ENCODE peak calls at places on chromosomes 3 and 15, in ten cellular contexts. P, U, M, R, B, W, X, V, S and Z are unnamed samples.

GRCh38 chr15:66948294-66948693 is 117.1 kb upstream of the SMAD3 start:
- DNase-seq in M (no peak), P (peak; percentile 62), V (peak; percentile 51), W (no peak), S (no peak), B (peak; percentile 32), U (peak; percentile 41), R (no peak), X (peak; percentile 68), Z (peak; percentile 46)

GRCh38 chr3:22506871-22507270 is 696.3 kb upstream of the UBE2E2 start:
- DNase-seq in X (no peak), B (no peak), M (no peak), R (no peak), S (no peak), W (no peak), P (no peak), V (no peak), U (no peak), Z (peak; percentile 11)

GRCh38 chr3:153373571-153373970 is 211.5 kb downstream of the RAP2B start:
- DNase-seq in R (no peak), S (peak; percentile 73), M (no peak), P (no peak), B (no peak), U (peak; percentile 24), X (peak; percentile 52), V (no peak), W (no peak), Z (peak; percentile 18)

GRCh38 chr3:49351521-49352011 is 6.6 kb downstream of the GPX1 start:
- DNase-seq in P (peak; percentile 89), U (peak; percentile 96), S (peak; percentile 77), V (peak; percentile 84), B (no peak), X (peak; percentile 86), M (no peak), W (no peak), R (peak; percentile 66), Z (peak; percentile 87)

GRCh38 chr3:98903099-98903498 is 1.6 kb upstream of the DCBLD2 start:
- DNase-seq in X (no peak), M (no peak), S (no peak), V (no peak), B (no peak), P (no peak), W (no peak), U (peak; percentile 74), R (no peak), Z (no peak)

GRCh38 chr3:189270248-189270832 is 98.6 kb downstream of the TPRG1 start:
- DNase-seq in R (peak; percentile 86), U (peak; percentile 96), V (peak; percentile 80), S (peak; percentile 78), P (peak; percentile 81), X (peak; percentile 76), B (no peak), M (peak; percentile 73), W (peak; percentile 52), Z (peak; percentile 51)

GRCh38 chr15:93826798-93827197 is 404.6 kb upstream of the MCTP2 start:
- DNase-seq in B (no peak), W (no peak), M (no peak), X (no peak), V (no peak), S (no peak), P (no peak), R (no peak), U (peak; percentile 54), Z (no peak)

GRCh38 chr3:95120921-95121320 is 1058.1 kb downstream of the NSUN3 start:
- DNase-seq in U (no peak), S (no peak), X (no peak), M (no peak), B (no peak), W (no peak), P (no peak), V (no peak), R (no peak), Z (no peak)

GRCh38 chr15:32843211-32843907 is 125.6 kb downstream of the GREM1 start:
- DNase-seq in V (no peak), B (no peak), R (peak; percentile 80), U (no peak), W (no peak), X (peak; percentile 79), P (no peak), S (no peak), M (no peak), Z (peak; percentile 62)

GRCh38 chr15:38300395-38300794 is 47.8 kb downstream of the SPRED1 start:
- DNase-seq in P (no peak), B (no peak), U (no peak), M (no peak), W (no peak), V (no peak), S (peak; percentile 43), X (peak; percentile 56), R (no peak), Z (peak; percentile 26)

GRCh38 chr3:50542177-50543034 is 25.1 kb downstream of the C3orf18 start:
- DNase-seq in B (peak; percentile 80), V (peak; percentile 58), P (peak; percentile 41), R (no peak), M (peak; percentile 88), W (peak; percentile 60), U (peak; percentile 62), S (peak; percentile 67), X (peak; percentile 54), Z (peak; percentile 83)

GRCh38 chr15:63509933-63510547 is 5.6 kb downstream of the USP3 start:
- DNase-seq in B (no peak), V (no peak), R (no peak), W (no peak), U (peak; percentile 73), X (peak; percentile 86), M (no peak), P (peak; percentile 57), S (peak; percentile 61), Z (peak; percentile 57)

GRCh38 chr3:3664916-3665315 is 134.3 kb upstream of the LRRN1 start:
- DNase-seq in W (no peak), M (no peak), S (no peak), V (no peak), X (no peak), R (peak; percentile 1), B (no peak), P (no peak), U (peak; percentile 72), Z (no peak)

GRCh38 chr3:169345662-169346331 is 317.7 kb downstream of the MECOM start:
- DNase-seq in M (no peak), U (peak; percentile 51), B (no peak), W (no peak), P (no peak), S (no peak), R (no peak), V (no peak), X (no peak), Z (no peak)
- TF ChIP-seq CTCF in M (no peak), U (peak; percentile 5), B (peak; percentile 22), W (no peak), P (no peak), S (no peak), R (no peak), V (no peak), X (no peak), Z (no peak)

GRCh38 chr15:52765779-52766178 is 24.4 kb downstream of the ONECUT1 start:
- DNase-seq in X (no peak), W (no peak), R (no peak), M (peak; percentile 60), B (no peak), U (no peak), P (peak; percentile 41), V (peak; percentile 49), S (peak; percentile 11), Z (peak; percentile 41)
- TF ChIP-seq CTCF in X (peak; percentile 35), W (peak; percentile 27), R (peak; percentile 28), M (peak; percentile 54), B (no peak), U (peak; percentile 32), P (peak; percentile 70), V (peak; percentile 64), S (peak; percentile 29), Z (peak; percentile 32)

DNA sequence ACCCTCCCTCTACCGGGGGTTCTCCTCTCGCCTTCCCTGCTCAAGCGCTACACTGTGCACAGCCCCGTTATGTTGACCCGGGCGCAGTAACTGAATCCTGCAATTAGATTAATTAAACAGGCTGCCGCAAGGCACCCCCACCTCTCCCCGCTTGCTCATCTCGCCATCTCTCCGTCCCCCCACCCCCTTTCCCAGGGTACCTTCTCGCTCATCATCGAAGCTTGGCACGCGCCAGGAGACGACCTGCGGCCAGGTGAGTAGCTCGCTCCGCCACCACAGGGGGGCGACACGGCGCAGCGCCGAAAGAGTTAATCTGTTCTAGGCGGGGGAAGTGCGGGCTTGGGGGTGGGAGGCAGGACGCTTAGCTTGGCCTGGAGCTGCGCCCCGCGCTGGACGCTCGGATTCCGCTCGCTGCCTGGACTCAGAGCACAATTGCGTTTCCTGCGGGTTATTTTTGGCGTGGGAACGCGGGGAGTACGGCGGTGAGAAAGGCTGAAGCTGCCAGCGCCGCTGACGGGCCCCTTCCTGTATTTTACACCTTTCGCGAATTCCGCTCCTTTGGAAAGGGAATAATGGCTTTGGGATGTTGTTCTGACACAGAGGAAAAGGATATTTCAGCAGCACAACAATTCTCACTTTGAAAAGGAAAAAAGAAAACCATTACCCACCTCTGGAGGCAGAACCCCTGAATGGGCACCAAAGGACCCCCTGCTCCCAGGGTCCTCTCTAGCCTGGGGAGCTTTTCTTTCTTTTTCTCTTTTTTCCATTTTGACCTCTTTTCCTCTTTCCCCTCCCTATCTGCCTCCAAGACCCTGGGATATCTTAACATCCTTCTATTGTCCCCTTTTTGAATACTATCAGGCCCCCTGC is 1.5 kb downstream of the DLL4 start:
- DNase-seq in S (peak; percentile 54), W (peak; percentile 64), M (peak; percentile 92), X (no peak), R (no peak), V (no peak), U (peak; percentile 55), P (no peak), B (no peak), Z (peak; percentile 54)
- TF ChIP-seq CTCF in S (peak; percentile 46), W (peak; percentile 73), M (peak; percentile 67), X (peak; percentile 24), R (peak; percentile 60), V (peak; percentile 73), U (peak; percentile 64), P (peak; percentile 75), B (no peak), Z (peak; percentile 67)

DNA sequence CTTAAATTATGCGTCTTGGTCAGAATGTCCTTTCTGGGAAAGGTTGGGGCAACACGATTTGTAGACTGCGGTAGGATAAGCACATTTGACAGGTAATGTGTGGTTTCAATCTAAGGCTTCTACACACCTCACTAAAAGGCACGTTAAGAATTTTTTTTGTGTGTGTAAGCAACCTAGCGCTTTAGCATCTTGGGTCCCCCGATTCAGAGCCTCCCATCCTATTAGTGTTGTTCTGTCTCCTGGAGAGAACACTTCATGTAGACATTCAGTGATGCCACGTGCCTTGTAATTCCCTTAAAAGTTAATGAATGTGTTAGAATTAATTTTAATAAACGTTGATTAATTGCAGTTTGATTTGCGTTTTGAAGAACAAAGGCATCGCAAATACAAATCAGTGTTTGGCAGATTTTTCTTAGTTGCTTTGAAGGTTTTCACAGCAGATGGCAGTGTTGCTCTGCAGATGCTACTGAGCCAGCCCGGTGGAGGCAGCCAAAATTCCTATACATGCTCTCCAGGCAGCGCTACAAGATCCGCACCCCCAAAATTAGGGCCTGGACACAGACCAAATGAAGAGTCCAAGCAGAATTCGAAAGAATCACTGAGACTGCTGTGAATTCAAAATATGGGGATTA is 63.5 kb downstream of the OTOL1 start:
- DNase-seq in S (peak; percentile 59), W (peak; percentile 54), V (peak; percentile 52), B (peak; percentile 63), M (peak; percentile 89), R (no peak), U (peak; percentile 63), X (peak; percentile 72), P (peak; percentile 34), Z (peak; percentile 41)
- TF ChIP-seq CTCF in S (peak; percentile 63), W (peak; percentile 84), V (peak; percentile 78), B (peak; percentile 51), M (peak; percentile 96), R (peak; percentile 68), U (peak; percentile 69), X (peak; percentile 82), P (peak; percentile 77), Z (peak; percentile 69)